ENCODE peak calls at places on chromosomes 6 and 20, in nine cellular contexts. J is HCT116, F is K562, S is A549, K is GM23338, V is HepG2, W is HL-60, Z is SK-N-SH, O is GM12878. E is an unnamed sample.

GRCh38 chr20:31517373-31517772 is 3.1 kb downstream of the HM13 start:
- DNase-seq in J (peak), F (peak), S (peak), K (peak), V (peak), W (peak), Z (peak), O (no peak), E (no peak)

GRCh38 chr20:64240243-64241015 is 15.1 kb upstream of the PCMTD2 start:
- DNase-seq in J (no peak), F (no peak), S (no peak), K (no peak), V (no peak), W (no peak), Z (no peak), O (no peak), E (no peak)

GRCh38 chr20:3786665-3787639 is at the start of gene CENPB:
- DNase-seq in J (peak), F (peak), S (peak), K (peak), V (peak), W (peak), Z (peak), O (no peak), E (no peak)

GRCh38 chr20:40646321-40647212 is 42.5 kb downstream of the MAFB start:
- DNase-seq in J (no peak), F (no peak), S (no peak), K (peak), V (no peak), W (no peak), Z (no peak), O (no peak), E (no peak)

GRCh38 chr6:41546475-41546865 is 289 bp downstream of the FOXP4 start:
- DNase-seq in J (no peak), F (no peak), S (no peak), K (peak), V (no peak), W (peak), Z (no peak), O (no peak), E (no peak)

GRCh38 chr6:111487656-111488055 is 4.6 kb upstream of the REV3L start:
- DNase-seq in J (no peak), F (no peak), S (no peak), K (no peak), V (no peak), W (peak), Z (no peak), O (peak), E (no peak)

GRCh38 chr6:161019324-161019839 is 27.8 kb downstream of the MAP3K4 start:
- DNase-seq in J (no peak), F (no peak), S (no peak), K (no peak), V (no peak), W (no peak), Z (no peak), O (no peak), E (no peak)

GRCh38 chr6:75530696-75531095 is 37.1 kb upstream of the FILIP1 start:
- DNase-seq in J (no peak), F (no peak), S (no peak), K (no peak), V (no peak), W (no peak), Z (no peak), O (no peak), E (no peak)

GRCh38 chr6:127924440-127924839 is 23.6 kb upstream of the THEMIS start:
- DNase-seq in J (no peak), F (no peak), S (no peak), K (no peak), V (no peak), W (no peak), Z (no peak), O (no peak), E (no peak)

GRCh38 chr6:21666788-21667681 is 73.5 kb downstream of the SOX4 start:
- DNase-seq in J (no peak), F (no peak), S (no peak), K (peak), V (no peak), W (no peak), Z (peak), O (no peak), E (no peak)

GRCh38 chr6:54595844-54596243 is 250.7 kb upstream of the FAM83B start:
- DNase-seq in J (no peak), F (no peak), S (no peak), K (no peak), V (no peak), W (no peak), Z (no peak), O (no peak), E (no peak)

GRCh38 chr6:116370328-116370716 is 425 bp upstream of the DSE start:
- DNase-seq in J (peak), F (no peak), S (peak), K (no peak), V (no peak), W (no peak), Z (no peak), O (no peak), E (no peak)

GRCh38 chr6:70686548-70687133 is 19.0 kb downstream of the SMAP1 start:
- DNase-seq in J (no peak), F (peak), S (peak), K (peak), V (peak), W (no peak), Z (peak), O (no peak), E (no peak)

GRCh38 chr6:89252902-89253301 is 35.7 kb upstream of the GABRR1 start:
- DNase-seq in J (no peak), F (no peak), S (no peak), K (no peak), V (no peak), W (peak), Z (no peak), O (no peak), E (no peak)

GRCh38 chr6:161101517-161101916 is 109.9 kb downstream of the MAP3K4 start:
- DNase-seq in J (no peak), F (peak), S (no peak), K (peak), V (no peak), W (no peak), Z (peak), O (no peak), E (no peak)

GRCh38 chr6:98254624-98255023 is 579.8 kb upstream of the POU3F2 start:
- DNase-seq in J (no peak), F (no peak), S (no peak), K (no peak), V (no peak), W (no peak), Z (no peak), O (no peak), E (no peak)
- TF ChIP-seq REST in J (no peak), F (no peak), S (no peak), K (no peak), V (no peak), W (no peak), Z (no peak), O (no peak), E (no peak)

DNA sequence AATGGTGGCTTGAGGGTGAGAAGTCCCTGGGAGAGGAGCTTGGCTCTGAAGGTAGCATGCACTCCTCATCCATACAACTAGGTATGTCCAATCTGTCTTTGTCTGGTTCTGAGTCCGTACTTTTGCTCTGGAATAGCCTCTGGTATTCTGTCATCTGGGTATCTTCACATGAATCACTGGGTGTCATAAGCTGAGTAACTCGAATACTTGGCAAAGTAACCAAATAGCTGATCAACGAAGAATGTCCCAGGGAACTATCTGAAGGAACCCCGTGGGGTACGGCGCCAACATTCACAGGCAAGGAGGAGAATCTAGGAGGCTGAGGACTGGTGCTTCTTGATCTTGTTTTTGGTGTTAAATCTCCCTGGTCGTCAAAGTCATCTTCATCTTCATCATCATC is 184.8 kb downstream of the HIVEP2 start:
- DNase-seq in J (no peak), F (no peak), S (no peak), K (no peak), V (no peak), W (no peak), Z (no peak), O (no peak), E (no peak)
- TF ChIP-seq REST in J (no peak), F (no peak), S (no peak), K (no peak), V (no peak), W (no peak), Z (no peak), O (no peak), E (no peak)

GRCh38 chr6:150684715-150685459 is 85.2 kb downstream of the PLEKHG1 start:
- DNase-seq in J (no peak), F (no peak), S (no peak), K (no peak), V (no peak), W (no peak), Z (no peak), O (no peak), E (no peak)
- TF ChIP-seq REST in J (no peak), F (no peak), S (no peak), K (no peak), V (no peak), W (no peak), Z (no peak), O (no peak), E (no peak)

GRCh38 chr20:51511861-51512619 is 30.5 kb downstream of the NFATC2 start:
- DNase-seq in J (no peak), F (no peak), S (no peak), K (no peak), V (no peak), W (no peak), Z (no peak), O (no peak), E (no peak)
- TF ChIP-seq REST in J (no peak), F (no peak), S (no peak), K (no peak), V (no peak), W (no peak), Z (no peak), O (no peak), E (no peak)

DNA sequence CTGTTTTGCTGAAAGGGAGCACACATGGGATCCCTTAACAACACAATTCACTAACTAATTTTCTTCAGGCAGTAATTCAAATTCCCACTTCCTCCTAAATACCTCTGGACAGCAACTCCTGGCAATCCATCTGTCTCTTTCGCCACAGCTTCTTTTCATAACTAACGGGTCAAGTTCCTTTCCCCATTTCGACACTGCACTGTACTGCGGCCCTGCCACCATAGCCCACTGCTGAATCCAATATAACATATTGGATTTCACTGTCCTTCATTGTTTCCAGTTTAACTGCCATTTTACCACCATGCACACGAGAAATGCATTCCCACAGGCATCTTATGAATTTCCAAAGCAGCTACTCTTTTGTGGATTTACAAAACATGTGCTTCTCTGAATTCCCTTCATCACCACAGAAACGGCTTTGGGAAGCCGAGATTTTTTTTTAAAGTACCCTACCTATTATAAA is 1.4 kb downstream of the NUDT3 start:
- DNase-seq in J (no peak), F (peak), S (peak), K (peak), V (peak), W (peak), Z (peak), O (no peak), E (no peak)
- TF ChIP-seq REST in J (no peak), F (no peak), S (peak), K (no peak), V (no peak), W (peak), Z (peak), O (no peak), E (peak)

DNA sequence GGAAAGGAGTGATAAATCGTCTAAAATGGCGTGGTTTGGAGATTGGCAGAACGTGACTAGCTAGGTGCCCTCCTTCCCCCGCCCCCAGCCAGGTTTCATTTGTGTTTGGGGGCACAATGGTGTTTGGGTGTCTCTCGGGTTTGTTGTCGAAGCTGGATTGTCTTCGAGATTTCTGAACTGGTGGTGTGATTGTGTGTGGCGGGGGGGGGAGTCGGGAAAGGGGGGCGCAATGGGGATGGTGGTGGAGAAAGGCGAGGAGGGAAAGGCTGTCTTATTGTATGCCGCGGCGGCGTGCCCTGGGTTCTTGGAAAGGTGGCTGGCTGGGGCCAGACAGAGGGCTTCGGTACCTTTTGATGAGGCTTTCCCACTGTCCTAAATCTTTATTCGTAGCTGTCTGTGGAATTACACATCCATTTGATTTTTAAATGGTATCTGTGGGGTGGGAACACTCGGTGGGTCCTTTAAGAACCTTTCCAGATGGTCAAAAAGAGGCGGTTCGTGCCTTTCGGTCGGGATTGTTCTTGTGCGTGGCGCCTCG is 991 bp downstream of the MARCKS start:
- DNase-seq in J (no peak), F (no peak), S (peak), K (peak), V (no peak), W (peak), Z (peak), O (no peak), E (no peak)
- TF ChIP-seq REST in J (no peak), F (no peak), S (no peak), K (no peak), V (no peak), W (no peak), Z (peak), O (no peak), E (no peak)